ENCODE peak calls at places on chromosomes 16 and 17, in six cellular contexts. One of them, this sample, is unnamed.

GRCh38 chr17:8439681-8440080 is 4.0 kb downstream of the NDEL1 start:
- DNase-seq in stomach: no peak
- DNase-seq in HFF-Myc: no peak
- DNase-seq in brain microvascular endothelial cell: no peak
- DNase-seq in upper lobe of right lung: no peak
- DNase-seq in fibroblast of the aortic adventitia: no peak
- DNase-seq in this sample: no peak

GRCh38 chr17:81412490-81413093 is 17.3 kb downstream of the BAHCC1 start:
- DNase-seq in stomach: no peak
- DNase-seq in HFF-Myc: no peak
- DNase-seq in brain microvascular endothelial cell: no peak
- DNase-seq in upper lobe of right lung: no peak
- DNase-seq in fibroblast of the aortic adventitia: no peak
- DNase-seq in this sample: no peak

GRCh38 chr16:81018496-81018895 is 11.5 kb downstream of the CENPN start:
- DNase-seq in stomach: no peak
- DNase-seq in HFF-Myc: no peak
- DNase-seq in brain microvascular endothelial cell: no peak
- DNase-seq in upper lobe of right lung: no peak
- DNase-seq in fibroblast of the aortic adventitia: no peak
- DNase-seq in this sample: no peak

GRCh38 chr16:65574311-65574966 is 452.6 kb upstream of the CDH11 start:
- DNase-seq in stomach: no peak
- DNase-seq in HFF-Myc: no peak
- DNase-seq in brain microvascular endothelial cell: no peak
- DNase-seq in upper lobe of right lung: no peak
- DNase-seq in fibroblast of the aortic adventitia: no peak
- DNase-seq in this sample: no peak

GRCh38 chr17:491086-492014 is 138.7 kb upstream of the RPH3AL start:
- DNase-seq in stomach: peak
- DNase-seq in HFF-Myc: no peak
- DNase-seq in brain microvascular endothelial cell: peak
- DNase-seq in upper lobe of right lung: peak
- DNase-seq in fibroblast of the aortic adventitia: peak
- DNase-seq in this sample: no peak

GRCh38 chr16:50050802-50051201 is 15.0 kb upstream of the HEATR3 start:
- DNase-seq in stomach: no peak
- DNase-seq in HFF-Myc: no peak
- DNase-seq in brain microvascular endothelial cell: no peak
- DNase-seq in upper lobe of right lung: no peak
- DNase-seq in fibroblast of the aortic adventitia: peak
- DNase-seq in this sample: no peak

GRCh38 chr16:28301620-28302019 is 9.3 kb downstream of the SBK1 start:
- DNase-seq in stomach: no peak
- DNase-seq in HFF-Myc: no peak
- DNase-seq in brain microvascular endothelial cell: no peak
- DNase-seq in upper lobe of right lung: no peak
- DNase-seq in fibroblast of the aortic adventitia: no peak
- DNase-seq in this sample: no peak

GRCh38 chr16:23362460-23363317 is 60.6 kb downstream of the SCNN1B start:
- DNase-seq in stomach: peak
- DNase-seq in HFF-Myc: no peak
- DNase-seq in brain microvascular endothelial cell: no peak
- DNase-seq in upper lobe of right lung: peak
- DNase-seq in fibroblast of the aortic adventitia: no peak
- DNase-seq in this sample: no peak

GRCh38 chr17:47894498-47895253 is 1.4 kb upstream of the SP2 start:
- DNase-seq in stomach: no peak
- DNase-seq in HFF-Myc: no peak
- DNase-seq in brain microvascular endothelial cell: no peak
- DNase-seq in upper lobe of right lung: no peak
- DNase-seq in fibroblast of the aortic adventitia: no peak
- DNase-seq in this sample: no peak

GRCh38 chr16:62170642-62171041 is 134.4 kb upstream of the CDH8 start:
- DNase-seq in stomach: no peak
- DNase-seq in HFF-Myc: no peak
- DNase-seq in brain microvascular endothelial cell: no peak
- DNase-seq in upper lobe of right lung: no peak
- DNase-seq in fibroblast of the aortic adventitia: no peak
- DNase-seq in this sample: no peak

GRCh38 chr17:72682597-72682996 is 409.9 kb downstream of the SLC39A11 start:
- DNase-seq in stomach: no peak
- DNase-seq in HFF-Myc: no peak
- DNase-seq in brain microvascular endothelial cell: peak
- DNase-seq in upper lobe of right lung: no peak
- DNase-seq in fibroblast of the aortic adventitia: peak
- DNase-seq in this sample: no peak

GRCh38 chr16:12775689-12776236 is 27.9 kb downstream of the CPPED1 start:
- DNase-seq in stomach: no peak
- DNase-seq in HFF-Myc: no peak
- DNase-seq in brain microvascular endothelial cell: no peak
- DNase-seq in upper lobe of right lung: no peak
- DNase-seq in fibroblast of the aortic adventitia: no peak
- DNase-seq in this sample: no peak

GRCh38 chr17:45227101-45227591 is 5.5 kb downstream of the FMNL1 start:
- DNase-seq in stomach: no peak
- DNase-seq in HFF-Myc: no peak
- DNase-seq in brain microvascular endothelial cell: no peak
- DNase-seq in upper lobe of right lung: no peak
- DNase-seq in fibroblast of the aortic adventitia: no peak
- DNase-seq in this sample: no peak

GRCh38 chr16:3538222-3538621 is 37.4 kb downstream of the CLUAP1 start:
- DNase-seq in stomach: no peak
- DNase-seq in HFF-Myc: no peak
- DNase-seq in brain microvascular endothelial cell: no peak
- DNase-seq in upper lobe of right lung: no peak
- DNase-seq in fibroblast of the aortic adventitia: no peak
- DNase-seq in this sample: no peak

GRCh38 chr16:86931410-86931941 is 353.1 kb downstream of the FOXL1 start:
- DNase-seq in stomach: no peak
- DNase-seq in HFF-Myc: no peak
- DNase-seq in brain microvascular endothelial cell: peak
- DNase-seq in upper lobe of right lung: no peak
- DNase-seq in fibroblast of the aortic adventitia: peak
- DNase-seq in this sample: peak

GRCh38 chr17:74792586-74792985 is 16.4 kb upstream of the NAT9 start:
- DNase-seq in stomach: no peak
- DNase-seq in HFF-Myc: no peak
- DNase-seq in brain microvascular endothelial cell: no peak
- DNase-seq in upper lobe of right lung: no peak
- DNase-seq in fibroblast of the aortic adventitia: no peak
- DNase-seq in this sample: no peak

GRCh38 chr17:33664116-33664840 is 371.2 kb upstream of the ASIC2 start:
- DNase-seq in stomach: no peak
- DNase-seq in HFF-Myc: no peak
- DNase-seq in brain microvascular endothelial cell: no peak
- DNase-seq in upper lobe of right lung: no peak
- DNase-seq in fibroblast of the aortic adventitia: no peak
- DNase-seq in this sample: no peak

GRCh38 chr16:73142995-73143394 is 95.1 kb upstream of the ZFHX3 start:
- DNase-seq in stomach: no peak
- DNase-seq in HFF-Myc: no peak
- DNase-seq in brain microvascular endothelial cell: no peak
- DNase-seq in upper lobe of right lung: no peak
- DNase-seq in fibroblast of the aortic adventitia: no peak
- DNase-seq in this sample: no peak

GRCh38 chr16:10386517-10387377 is 886 bp downstream of the ATF7IP2 start:
- DNase-seq in stomach: no peak
- DNase-seq in HFF-Myc: no peak
- DNase-seq in brain microvascular endothelial cell: no peak
- DNase-seq in upper lobe of right lung: no peak
- DNase-seq in fibroblast of the aortic adventitia: peak
- DNase-seq in this sample: no peak
- H3K4me3 ChIP-seq in stomach: peak
- H3K4me3 ChIP-seq in HFF-Myc: peak
- H3K4me3 ChIP-seq in brain microvascular endothelial cell: peak
- H3K4me3 ChIP-seq in upper lobe of right lung: peak
- H3K4me3 ChIP-seq in fibroblast of the aortic adventitia: peak
- H3K4me3 ChIP-seq in this sample: peak

DNA sequence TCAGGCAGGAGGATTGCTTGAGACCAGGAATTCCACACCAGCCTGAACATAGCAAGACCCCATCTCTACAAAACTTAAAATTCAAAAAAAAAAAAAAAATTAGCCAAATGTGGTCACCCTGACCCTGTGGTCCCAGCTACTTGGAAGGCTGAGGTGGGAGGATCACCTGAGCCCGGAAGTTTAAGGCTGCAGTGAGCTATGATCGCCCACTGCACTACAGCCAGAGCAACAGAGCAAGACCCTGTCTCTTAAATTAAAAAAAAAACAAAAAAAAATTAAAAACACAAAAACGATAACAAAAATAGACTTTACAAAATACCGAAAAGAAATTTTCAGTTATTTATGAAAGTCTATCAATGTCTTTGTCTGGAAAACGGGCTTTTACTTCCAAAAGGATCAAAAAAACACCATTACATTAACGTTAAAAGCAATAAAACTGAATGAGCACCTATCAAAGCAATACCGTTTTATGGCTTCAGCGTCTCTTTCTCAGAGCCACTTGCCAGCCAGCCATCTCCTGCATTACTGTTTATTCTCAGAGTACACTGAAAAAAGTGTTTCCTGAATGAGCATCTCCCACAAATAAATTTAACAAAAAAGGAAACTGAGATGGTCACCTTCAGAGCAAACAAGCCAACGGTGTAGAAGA is 6.1 kb downstream of the USP7 start:
- DNase-seq in stomach: no peak
- DNase-seq in HFF-Myc: no peak
- DNase-seq in brain microvascular endothelial cell: no peak
- DNase-seq in upper lobe of right lung: no peak
- DNase-seq in fibroblast of the aortic adventitia: no peak
- DNase-seq in this sample: no peak
- H3K4me3 ChIP-seq in stomach: no peak
- H3K4me3 ChIP-seq in HFF-Myc: peak
- H3K4me3 ChIP-seq in brain microvascular endothelial cell: no peak
- H3K4me3 ChIP-seq in upper lobe of right lung: no peak
- H3K4me3 ChIP-seq in fibroblast of the aortic adventitia: peak
- H3K4me3 ChIP-seq in this sample: no peak

GRCh38 chr16:15952265-15952711 is 2.9 kb downstream of the ABCC1 start:
- DNase-seq in stomach: no peak
- DNase-seq in HFF-Myc: no peak
- DNase-seq in brain microvascular endothelial cell: no peak
- DNase-seq in upper lobe of right lung: peak
- DNase-seq in fibroblast of the aortic adventitia: no peak
- DNase-seq in this sample: no peak

GRCh38 chr16:15951852-15952251 is 2.4 kb downstream of the ABCC1 start:
- DNase-seq in stomach: no peak
- DNase-seq in HFF-Myc: no peak
- DNase-seq in brain microvascular endothelial cell: no peak
- DNase-seq in upper lobe of right lung: no peak
- DNase-seq in fibroblast of the aortic adventitia: no peak
- DNase-seq in this sample: no peak

GRCh38 chr16:15950167-15950854 is 895 bp downstream of the ABCC1 start:
- DNase-seq in stomach: peak
- DNase-seq in HFF-Myc: no peak
- DNase-seq in brain microvascular endothelial cell: peak
- DNase-seq in upper lobe of right lung: no peak
- DNase-seq in fibroblast of the aortic adventitia: peak
- DNase-seq in this sample: no peak

GRCh38 chr16:15949210-15950166 is at the start of gene ABCC1:
- DNase-seq in stomach: peak
- DNase-seq in HFF-Myc: no peak
- DNase-seq in brain microvascular endothelial cell: no peak
- DNase-seq in upper lobe of right lung: peak
- DNase-seq in fibroblast of the aortic adventitia: no peak
- DNase-seq in this sample: no peak

DNA sequence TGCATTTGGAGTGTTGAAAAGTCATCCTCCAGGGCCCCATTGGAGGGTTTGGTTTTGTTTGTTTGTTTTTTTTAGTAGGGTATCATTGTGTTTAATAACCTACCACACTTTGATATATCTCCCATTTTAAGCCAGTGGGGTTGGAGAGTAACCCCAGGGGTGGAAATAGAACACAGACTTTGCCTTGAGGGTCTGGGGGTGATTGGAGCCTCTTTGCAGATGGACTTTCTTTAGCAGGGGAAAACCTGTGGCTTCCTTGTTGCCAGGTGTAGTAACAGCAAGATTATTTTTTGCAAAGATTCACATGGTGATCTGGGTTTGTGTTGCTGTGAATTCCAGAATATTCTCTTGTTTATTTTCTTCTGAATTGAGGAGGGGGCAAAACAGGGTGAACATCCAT is 1.5 kb downstream of the ABCC1 start:
- DNase-seq in stomach: no peak
- DNase-seq in HFF-Myc: no peak
- DNase-seq in brain microvascular endothelial cell: no peak
- DNase-seq in upper lobe of right lung: no peak
- DNase-seq in fibroblast of the aortic adventitia: no peak
- DNase-seq in this sample: no peak
- H3K4me3 ChIP-seq in stomach: peak
- H3K4me3 ChIP-seq in HFF-Myc: peak
- H3K4me3 ChIP-seq in brain microvascular endothelial cell: peak
- H3K4me3 ChIP-seq in upper lobe of right lung: peak
- H3K4me3 ChIP-seq in fibroblast of the aortic adventitia: peak
- H3K4me3 ChIP-seq in this sample: peak

GRCh38 chr17:2624292-2624731 is 30.9 kb downstream of the PAFAH1B1 start:
- DNase-seq in stomach: no peak
- DNase-seq in HFF-Myc: no peak
- DNase-seq in brain microvascular endothelial cell: no peak
- DNase-seq in upper lobe of right lung: no peak
- DNase-seq in fibroblast of the aortic adventitia: no peak
- DNase-seq in this sample: no peak
- H3K4me3 ChIP-seq in stomach: no peak
- H3K4me3 ChIP-seq in HFF-Myc: no peak
- H3K4me3 ChIP-seq in brain microvascular endothelial cell: no peak
- H3K4me3 ChIP-seq in upper lobe of right lung: no peak
- H3K4me3 ChIP-seq in fibroblast of the aortic adventitia: no peak
- H3K4me3 ChIP-seq in this sample: no peak

GRCh38 chr16:4594433-4595410 is 20.0 kb downstream of the UBALD1 start:
- DNase-seq in stomach: no peak
- DNase-seq in HFF-Myc: no peak
- DNase-seq in brain microvascular endothelial cell: no peak
- DNase-seq in upper lobe of right lung: no peak
- DNase-seq in fibroblast of the aortic adventitia: no peak
- DNase-seq in this sample: no peak
- H3K4me3 ChIP-seq in stomach: no peak
- H3K4me3 ChIP-seq in HFF-Myc: no peak
- H3K4me3 ChIP-seq in brain microvascular endothelial cell: no peak
- H3K4me3 ChIP-seq in upper lobe of right lung: no peak
- H3K4me3 ChIP-seq in fibroblast of the aortic adventitia: no peak
- H3K4me3 ChIP-seq in this sample: no peak

GRCh38 chr17:7309628-7310027 is 2.2 kb downstream of the EIF5A start:
- DNase-seq in stomach: no peak
- DNase-seq in HFF-Myc: no peak
- DNase-seq in brain microvascular endothelial cell: no peak
- DNase-seq in upper lobe of right lung: no peak
- DNase-seq in fibroblast of the aortic adventitia: no peak
- DNase-seq in this sample: no peak
- H3K4me3 ChIP-seq in stomach: peak
- H3K4me3 ChIP-seq in HFF-Myc: peak
- H3K4me3 ChIP-seq in brain microvascular endothelial cell: peak
- H3K4me3 ChIP-seq in upper lobe of right lung: no peak
- H3K4me3 ChIP-seq in fibroblast of the aortic adventitia: peak
- H3K4me3 ChIP-seq in this sample: no peak

This sample was measured in BJ.